ENCODE peak calls at places on chromosome 11, in six cellular contexts. P, U, C, B, H and Z are unnamed samples.

GRCh38 chr11:34501500-34501899 is 12.1 kb downstream of the ELF5 start:
- DNase-seq in P (no peak), U (no peak), C (no peak), B (no peak), H (peak; percentile 36), Z (no peak)

GRCh38 chr11:66906077-66906929 is 49.4 kb downstream of the LRFN4 start:
- DNase-seq in P (no peak), U (no peak), C (no peak), B (no peak), H (peak; percentile 76), Z (peak; percentile 44)

GRCh38 chr11:46513934-46514342 is 79.9 kb downstream of the AMBRA1 start:
- DNase-seq in P (no peak), U (no peak), C (no peak), B (peak; percentile 70), H (peak; percentile 79), Z (no peak)

GRCh38 chr11:134407321-134407828 is 4.7 kb downstream of the B3GAT1 start:
- DNase-seq in P (no peak), U (no peak), C (no peak), B (no peak), H (no peak), Z (no peak)

GRCh38 chr11:14413307-14414072 is 54.5 kb upstream of the RRAS2 start:
- DNase-seq in P (peak; percentile 86), U (no peak), C (peak; percentile 17), B (no peak), H (no peak), Z (peak; percentile 82)

GRCh38 chr11:63622318-63622717 is 8.1 kb upstream of the PLAAT3 start:
- DNase-seq in P (no peak), U (no peak), C (no peak), B (no peak), H (peak; percentile 33), Z (peak; percentile 61)

GRCh38 chr11:68911731-68912130 is 8.0 kb downstream of the IGHMBP2 start:
- DNase-seq in P (no peak), U (no peak), C (no peak), B (no peak), H (no peak), Z (no peak)

GRCh38 chr11:44080951-44081350 is 14.5 kb upstream of the EXT2 start:
- DNase-seq in P (no peak), U (no peak), C (no peak), B (no peak), H (no peak), Z (no peak)

GRCh38 chr11:65559951-65560537 is 1.9 kb upstream of the LTBP3 start:
- DNase-seq in P (no peak), U (no peak), C (no peak), B (peak; percentile 46), H (peak; percentile 85), Z (no peak)

GRCh38 chr11:118789501-118790356 is 1.2 kb downstream of the DDX6 start:
- DNase-seq in P (peak; percentile 47), U (no peak), C (peak; percentile 45), B (peak; percentile 20), H (peak; percentile 23), Z (peak; percentile 53)

GRCh38 chr11:107078375-107078774 is 60.1 kb upstream of the GUCY1A2 start:
- DNase-seq in P (no peak), U (no peak), C (no peak), B (no peak), H (no peak), Z (no peak)

GRCh38 chr11:124612045-124612444 is 817 bp downstream of the PANX3 start:
- DNase-seq in P (no peak), U (no peak), C (peak; percentile 9), B (no peak), H (no peak), Z (no peak)

GRCh38 chr11:67301313-67301921 is 1.9 kb upstream of the SSH3 start:
- DNase-seq in P (no peak), U (no peak), C (no peak), B (no peak), H (no peak), Z (no peak)

GRCh38 chr11:17722000-17722643 is 2.8 kb downstream of the MYOD1 start:
- DNase-seq in P (peak; percentile 82), U (no peak), C (no peak), B (no peak), H (peak; percentile 38), Z (peak; percentile 60)

GRCh38 chr11:34999453-34999852 is 83.0 kb downstream of the PDHX start:
- DNase-seq in P (no peak), U (no peak), C (no peak), B (no peak), H (no peak), Z (no peak)

GRCh38 chr11:83693279-83693992 is 407.3 kb upstream of the CCDC90B start:
- DNase-seq in P (peak; percentile 44), U (no peak), C (no peak), B (no peak), H (no peak), Z (no peak)

GRCh38 chr11:116548286-116548685 is 224.5 kb downstream of the BUD13 start:
- DNase-seq in P (no peak), U (no peak), C (no peak), B (no peak), H (no peak), Z (no peak)

GRCh38 chr11:1475841-1476240 is 10.7 kb downstream of the MOB2 start:
- DNase-seq in P (no peak), U (no peak), C (no peak), B (no peak), H (no peak), Z (no peak)

GRCh38 chr11:90179923-90180322 is 42.9 kb downstream of the CHORDC1 start:
- DNase-seq in P (no peak), U (no peak), C (no peak), B (no peak), H (no peak), Z (no peak)

GRCh38 chr11:94131363-94132115 is 2.9 kb downstream of the PANX1 start:
- DNase-seq in P (no peak), U (no peak), C (no peak), B (no peak), H (no peak), Z (no peak)

GRCh38 chr11:119337581-119338317 is 2.9 kb downstream of the C1QTNF5 start:
- DNase-seq in P (peak; percentile 84), U (no peak), C (no peak), B (no peak), H (no peak), Z (peak; percentile 86)

GRCh38 chr11:111039982-111040381 is 205.5 kb upstream of the POU2AF2 start:
- DNase-seq in P (no peak), U (no peak), C (no peak), B (no peak), H (no peak), Z (no peak)

GRCh38 chr11:94662065-94662779 is 95.1 kb downstream of the PIWIL4 start:
- DNase-seq in P (peak; percentile 60), U (no peak), C (no peak), B (no peak), H (no peak), Z (no peak)

GRCh38 chr11:115550291-115551059 is 46.3 kb upstream of the CADM1 start:
- DNase-seq in P (no peak), U (no peak), C (no peak), B (peak; percentile 10), H (no peak), Z (no peak)

GRCh38 chr11:117822031-117822521 is 2.5 kb downstream of the FXYD2 start:
- DNase-seq in P (peak; percentile 74), U (peak; percentile 40), C (peak; percentile 74), B (peak; percentile 40), H (no peak), Z (no peak)

GRCh38 chr11:110491577-110492352 is 62.0 kb downstream of the FDX1 start:
- DNase-seq in P (no peak), U (no peak), C (no peak), B (peak; percentile 62), H (no peak), Z (peak; percentile 80)

GRCh38 chr11:114412946-114413345 is 12.5 kb downstream of the RBM7 start:
- DNase-seq in P (peak; percentile 11), U (no peak), C (no peak), B (no peak), H (no peak), Z (no peak)

GRCh38 chr11:130178441-130178971 is 18.9 kb downstream of the ST14 start:
- DNase-seq in P (no peak), U (no peak), C (no peak), B (no peak), H (no peak), Z (no peak)

GRCh38 chr11:587978-588380 is 11.7 kb downstream of the PHRF1 start:
- DNase-seq in P (no peak), U (peak; percentile 44), C (peak; percentile 62), B (no peak), H (no peak), Z (no peak)

GRCh38 chr11:76189682-76190081 is 16.6 kb downstream of the WNT11 start:
- DNase-seq in P (no peak), U (no peak), C (no peak), B (no peak), H (no peak), Z (no peak)

GRCh38 chr11:126490261-126490660 is 134.8 kb downstream of the ST3GAL4 start:
- DNase-seq in P (no peak), U (no peak), C (no peak), B (no peak), H (no peak), Z (no peak)

GRCh38 chr11:120510406-120511115 is 987 bp upstream of the GRIK4 start:
- DNase-seq in P (no peak), U (no peak), C (no peak), B (no peak), H (no peak), Z (no peak)

GRCh38 chr11:1202154-1202775 is 20.6 kb upstream of the MUC5B start:
- DNase-seq in P (no peak), U (no peak), C (no peak), B (no peak), H (no peak), Z (no peak)

GRCh38 chr11:44680982-44681597 is 45.7 kb upstream of the TSPAN18 start:
- DNase-seq in P (peak; percentile 33), U (peak; percentile 39), C (peak; percentile 54), B (no peak), H (peak; percentile 63), Z (peak; percentile 21)

GRCh38 chr11:70233511-70233919 is 30.4 kb downstream of the FADD start:
- DNase-seq in P (no peak), U (no peak), C (no peak), B (no peak), H (peak; percentile 97), Z (no peak)